ENCODE peak calls at places on chromosomes 4 and X, in seven cellular contexts. E is left cardiac atrium; X is mesenchymal stem cell; T is fibroblast of lung; C is stimulated activated CD4-positive, alpha-beta T cell treated with anti-CD3 and anti-CD28 coated beads, Interleukin-1b, Interleukin-23, amount 100 ng/mL, for 4 hours; K is GM04504; J is caudate nucleus. Q is an unnamed sample.

GRCh38 chr4:27217261-27217769 is 356.7 kb downstream of the STIM2 start:
- DNase-seq in J (peak; percentile 20), T (peak; percentile 89), E (no peak), C (no peak), K (peak; percentile 20), X (no peak), Q (no peak)

GRCh38 chr4:768995-769394 is 56.9 kb downstream of the CPLX1 start:
- DNase-seq in K (no peak), C (no peak), J (no peak), E (peak; percentile 11), T (no peak), X (no peak), Q (no peak)

GRCh38 chrX:139211568-139212182 is 318.9 kb upstream of the F9 start:
- DNase-seq in T (no peak), X (no peak), J (no peak), K (no peak), E (no peak), C (no peak), Q (no peak)

GRCh38 chrX:141733371-141733770 is 34.8 kb upstream of the SPANXD start:
- DNase-seq in T (peak; percentile 48), K (no peak), J (no peak), E (no peak), X (no peak), C (no peak), Q (no peak)

GRCh38 chrX:9598344-9598743 is 133.5 kb downstream of the TBL1X start:
- DNase-seq in X (no peak), E (no peak), K (no peak), J (no peak), T (no peak), C (no peak), Q (no peak)

GRCh38 chr4:153518637-153519384 is 52.7 kb downstream of the TMEM131L start:
- DNase-seq in E (no peak), T (no peak), J (no peak), X (no peak), K (no peak), C (no peak), Q (no peak)

GRCh38 chr4:128844931-128845330 is 35.4 kb downstream of the JADE1 start:
- DNase-seq in K (no peak), J (no peak), E (peak; percentile 57), C (no peak), X (no peak), T (no peak), Q (no peak)

GRCh38 chrX:95678679-95679078 is 1006.0 kb upstream of the DIAPH2 start:
- DNase-seq in J (no peak), K (no peak), T (no peak), E (no peak), X (no peak), C (no peak), Q (no peak)

Q was measured in activated CD4-positive, alpha-beta T cell treated with anti-CD3 and anti-CD28 coated beads for 1 hour.